ENCODE peak calls at places on chromosome 7, in six cellular contexts. V is GM12878, Q is H1, H is SK-N-SH, O is K562, A is HepG2. W is an unnamed sample.

GRCh38 chr7:148589640-148590039 is 926 bp upstream of the C7orf33 start:
- DNase-seq in V (no peak), Q (no peak), H (no peak), O (no peak), A (no peak), W (no peak)

GRCh38 chr7:24812313-24812945 is 55.2 kb upstream of the GSDME start:
- DNase-seq in V (no peak), Q (no peak), H (peak; percentile 67), O (peak; percentile 66), A (peak; percentile 46), W (no peak)

GRCh38 chr7:141752634-141753033 is 11.3 kb upstream of the TAS2R3 start:
- DNase-seq in V (no peak), Q (no peak), H (no peak), O (no peak), A (no peak), W (no peak)

GRCh38 chr7:126696639-126697038 is 556.1 kb downstream of the GRM8 start:
- DNase-seq in V (no peak), Q (no peak), H (no peak), O (no peak), A (no peak), W (no peak)

GRCh38 chr7:124250297-124251034 is 217.6 kb upstream of the TMEM229A start:
- DNase-seq in V (no peak), Q (no peak), H (no peak), O (no peak), A (no peak), W (no peak)

GRCh38 chr7:82175319-82175718 is 268.3 kb downstream of the CACNA2D1 start:
- DNase-seq in V (no peak), Q (no peak), H (no peak), O (no peak), A (no peak), W (no peak)

GRCh38 chr7:149625947-149626392 is 128.4 kb upstream of the ZNF746 start:
- DNase-seq in V (no peak), Q (no peak), H (no peak), O (no peak), A (no peak), W (no peak)

GRCh38 chr7:132738254-132738653 is 162.0 kb upstream of the PLXNA4 start:
- DNase-seq in V (no peak), Q (no peak), H (no peak), O (no peak), A (no peak), W (no peak)

GRCh38 chr7:152121432-152121831 is 96.0 kb downstream of the GALNT11 start:
- DNase-seq in V (no peak), Q (no peak), H (no peak), O (no peak), A (no peak), W (no peak)

GRCh38 chr7:105677803-105678583 is 96.7 kb upstream of the EFCAB10 start:
- DNase-seq in V (peak; percentile 45), Q (no peak), H (no peak), O (no peak), A (no peak), W (peak; percentile 88)

GRCh38 chr7:71133232-71133622 is 1.3 kb downstream of the GALNT17 start:
- DNase-seq in V (no peak), Q (no peak), H (no peak), O (no peak), A (no peak), W (no peak)

GRCh38 chr7:108167460-108167859 is 37.3 kb upstream of the LAMB4 start:
- DNase-seq in V (no peak), Q (no peak), H (no peak), O (no peak), A (no peak), W (no peak)

GRCh38 chr7:45186261-45186813 is 28.7 kb downstream of the RAMP3 start:
- DNase-seq in V (no peak), Q (no peak), H (no peak), O (peak; percentile 7), A (no peak), W (no peak)

GRCh38 chr7:77461842-77462241 is 45.7 kb upstream of the GSAP start:
- DNase-seq in V (no peak), Q (no peak), H (no peak), O (no peak), A (no peak), W (no peak)

GRCh38 chr7:127726481-127726880 is 74.5 kb downstream of the SND1 start:
- DNase-seq in V (no peak), Q (no peak), H (no peak), O (no peak), A (no peak), W (no peak)

GRCh38 chr7:149837620-149838223 is 453 bp upstream of the ZNF862 start:
- DNase-seq in V (no peak), Q (no peak), H (no peak), O (no peak), A (no peak), W (no peak)

GRCh38 chr7:25940086-25940906 is 211.7 kb upstream of the NFE2L3 start:
- DNase-seq in V (no peak), Q (no peak), H (no peak), O (no peak), A (no peak), W (no peak)

GRCh38 chr7:76191783-76192240 is 9.9 kb upstream of the SRRM3 start:
- DNase-seq in V (no peak), Q (peak; percentile 34), H (peak; percentile 72), O (peak; percentile 56), A (peak; percentile 46), W (peak; percentile 37)

GRCh38 chr7:13091974-13092707 is 404.7 kb downstream of the ARL4A start:
- DNase-seq in V (no peak), Q (no peak), H (no peak), O (peak; percentile 32), A (no peak), W (no peak)

GRCh38 chr7:97851725-97852124 is 20.5 kb downstream of the ASNS start:
- DNase-seq in V (no peak), Q (no peak), H (no peak), O (no peak), A (no peak), W (no peak)

GRCh38 chr7:143015102-143015501 is 11.8 kb downstream of the OR9A2 start:
- DNase-seq in V (peak; percentile 5), Q (no peak), H (no peak), O (no peak), A (no peak), W (no peak)

GRCh38 chr7:132541656-132542055 is 34.6 kb downstream of the PLXNA4 start:
- DNase-seq in V (no peak), Q (no peak), H (no peak), O (no peak), A (no peak), W (no peak)

GRCh38 chr7:51587600-51587999 is 271.0 kb upstream of the COBL start:
- DNase-seq in V (no peak), Q (no peak), H (no peak), O (no peak), A (no peak), W (no peak)

GRCh38 chr7:63029207-63029522 is 969.5 kb upstream of the ZNF722 start:
- DNase-seq in V (no peak), Q (no peak), H (no peak), O (no peak), A (no peak), W (no peak)

DNA sequence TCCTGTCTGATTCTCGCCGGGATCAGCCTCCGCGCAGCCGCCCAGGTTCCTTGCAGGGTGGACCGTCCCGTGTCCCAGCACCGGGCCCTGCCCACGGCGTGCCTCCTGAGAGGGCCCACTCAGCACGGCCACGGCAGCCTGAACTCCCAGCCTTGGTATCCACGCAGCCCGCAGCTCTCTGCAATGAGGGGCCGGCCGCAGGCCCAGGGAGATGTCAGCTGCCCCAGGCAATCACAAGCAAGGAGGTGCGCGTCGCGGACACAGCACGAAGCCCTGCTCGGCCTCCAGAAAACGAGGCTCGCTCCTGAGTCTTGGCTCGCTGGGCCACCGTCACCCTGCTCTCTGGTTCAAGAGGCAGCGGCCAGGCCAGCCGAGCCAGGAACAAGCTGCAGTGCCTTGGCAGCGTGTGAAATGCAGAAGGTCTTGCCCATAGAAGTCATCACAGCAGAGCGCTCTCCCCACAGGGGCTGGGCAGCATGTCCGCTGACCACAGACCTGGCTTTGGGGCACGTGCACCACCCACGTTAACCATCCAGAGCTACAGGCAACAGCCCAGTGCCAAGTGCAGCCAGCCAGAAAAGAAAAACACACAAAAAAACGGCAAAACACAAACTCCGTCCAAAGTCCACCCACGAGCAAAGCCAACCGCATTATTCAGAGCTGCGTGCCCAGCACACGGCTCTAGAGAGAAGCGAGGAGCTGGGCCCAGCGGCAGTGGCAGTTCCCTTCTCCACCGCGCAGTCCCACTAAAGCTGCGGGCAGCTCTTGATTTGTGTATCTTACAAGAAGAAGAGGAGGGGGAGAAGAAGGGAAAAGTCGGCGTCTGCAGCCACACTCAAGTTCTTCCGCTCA is 13.9 kb downstream of the GPER1 start:
- DNase-seq in V (no peak), Q (no peak), H (no peak), O (no peak), A (peak; percentile 75), W (no peak)
- TF ChIP-seq POLR2AphosphoS5 in V (no peak), Q (no peak), H (no peak), O (no peak), A (no peak), W (no peak)

GRCh38 chr7:150949564-150949963 is 28.6 kb downstream of the KCNH2 start:
- DNase-seq in V (no peak), Q (no peak), H (peak; percentile 88), O (peak; percentile 71), A (no peak), W (no peak)

GRCh38 chr7:150950496-150951180 is 27.5 kb downstream of the KCNH2 start:
- DNase-seq in V (no peak), Q (no peak), H (no peak), O (no peak), A (no peak), W (no peak)

GRCh38 chr7:150948791-150949251 is 29.3 kb downstream of the KCNH2 start:
- DNase-seq in V (no peak), Q (no peak), H (peak; percentile 58), O (no peak), A (no peak), W (no peak)

GRCh38 chr7:150951181-150951520 is 27.0 kb downstream of the KCNH2 start:
- DNase-seq in V (no peak), Q (no peak), H (no peak), O (no peak), A (no peak), W (no peak)

GRCh38 chr7:150949971-150950491 is 28.1 kb downstream of the KCNH2 start:
- DNase-seq in V (no peak), Q (no peak), H (peak; percentile 60), O (no peak), A (no peak), W (no peak)
- TF ChIP-seq GABPA in V (no peak), Q (no peak), H (no peak), O (no peak), A (no peak), W (no peak)

DNA sequence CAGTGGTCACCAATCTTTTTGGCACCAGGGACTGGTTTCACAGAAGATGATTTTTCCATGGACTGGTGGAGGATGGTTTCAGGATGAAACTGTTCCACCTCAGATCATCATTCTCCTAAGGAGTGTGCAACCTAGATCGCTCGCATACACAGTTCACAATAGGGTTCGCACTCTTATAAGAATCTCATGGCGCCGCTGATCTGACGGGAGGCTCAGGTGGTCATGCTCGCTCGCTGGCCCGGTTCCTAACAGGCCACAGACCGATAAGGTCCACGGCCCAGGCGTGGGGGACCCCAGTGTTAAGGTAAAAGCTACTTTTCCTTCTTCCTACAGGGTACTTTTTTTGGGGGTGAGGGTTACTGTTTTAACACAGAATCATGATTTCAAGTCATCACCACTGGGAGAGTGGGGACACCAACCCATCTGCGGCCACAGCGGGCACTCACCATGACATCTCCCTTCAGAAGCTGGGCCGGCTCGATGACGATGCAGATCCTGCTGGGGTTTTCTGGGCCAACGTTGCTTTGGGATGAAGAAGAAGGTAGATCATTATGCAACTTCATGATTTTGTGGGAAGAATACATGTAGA is 170.5 kb downstream of the TNS3 start:
- DNase-seq in V (no peak), Q (no peak), H (no peak), O (no peak), A (no peak), W (no peak)
- TF ChIP-seq POLR2AphosphoS5 in V (no peak), Q (no peak), H (no peak), O (no peak), A (no peak), W (no peak)

GRCh38 chr7:130903358-130903974 is 169.5 kb upstream of the KLF14 start:
- DNase-seq in V (no peak), Q (no peak), H (no peak), O (peak; percentile 71), A (no peak), W (no peak)
- TF ChIP-seq GABPA in V (no peak), Q (no peak), H (no peak), O (peak; percentile 64), A (no peak), W (no peak)